ENCODE peak calls at places on chromosomes 3 and 15, in six cellular contexts. R is right lobe of liver, N is PC-3, D is heart left ventricle, C is ovary, Q is OCI-LY7. B is an unnamed sample.

GRCh38 chr3:150421799-150422548 is 13.9 kb downstream of the TSC22D2 start:
- DNase-seq in Q (no peak), N (peak; percentile 77), D (no peak), C (no peak), R (no peak), B (no peak)

GRCh38 chr3:54538346-54538745 is 389.5 kb downstream of the LRTM1 start:
- DNase-seq in R (no peak), N (no peak), C (no peak), D (no peak), Q (no peak), B (no peak)

GRCh38 chr15:79970921-79971434 is at the start of gene BCL2A1:
- DNase-seq in R (no peak), C (no peak), N (peak; percentile 88), Q (peak; percentile 51), D (no peak), B (no peak)

GRCh38 chr3:10164546-10165393 is at the start of gene IRAK2:
- DNase-seq in R (peak; percentile 89), Q (peak; percentile 68), C (peak; percentile 73), N (peak; percentile 71), D (peak; percentile 88), B (peak; percentile 78)

GRCh38 chr3:132006605-132007204 is 28.1 kb downstream of the CPNE4 start:
- DNase-seq in D (no peak), R (peak; percentile 32), C (no peak), Q (peak; percentile 37), N (peak; percentile 59), B (no peak)

GRCh38 chr3:189863031-189863430 is 231.8 kb downstream of the TP63 start:
- DNase-seq in Q (no peak), R (peak; percentile 30), N (no peak), D (peak; percentile 62), C (no peak), B (no peak)

GRCh38 chr15:88918738-88919137 is 5.6 kb upstream of the MFGE8 start:
- DNase-seq in D (no peak), N (peak; percentile 92), Q (no peak), C (peak; percentile 58), R (no peak), B (peak; percentile 94)

GRCh38 chr3:36477655-36478054 is 97.4 kb downstream of the STAC start:
- DNase-seq in C (no peak), R (no peak), N (no peak), Q (no peak), D (no peak), B (no peak)

GRCh38 chr15:79299836-79300235 is 11.1 kb upstream of the TMED3 start:
- DNase-seq in R (no peak), N (no peak), Q (no peak), C (no peak), D (no peak), B (no peak)

GRCh38 chr3:32018723-32019564 is 37.4 kb downstream of the ZNF860 start:
- DNase-seq in D (no peak), C (no peak), N (peak; percentile 78), R (no peak), Q (peak; percentile 72), B (no peak)

GRCh38 chr3:76753599-76753998 is 286.3 kb upstream of the ROBO2 start:
- DNase-seq in N (no peak), Q (no peak), D (no peak), R (no peak), C (no peak), B (no peak)

GRCh38 chr3:186988806-186989205 is 58.5 kb downstream of the ST6GAL1 start:
- DNase-seq in N (no peak), D (no peak), R (no peak), C (no peak), Q (peak; percentile 38), B (no peak)

GRCh38 chr3:151009430-151009829 is 36.9 kb upstream of the CLRN1 start:
- DNase-seq in N (no peak), D (no peak), Q (no peak), C (no peak), R (no peak), B (no peak)

GRCh38 chr3:116020495-116020894 is 397.2 kb downstream of the GAP43 start:
- DNase-seq in R (no peak), N (no peak), C (no peak), Q (no peak), D (no peak), B (no peak)

GRCh38 chr3:51748327-51748726 is 30.7 kb downstream of the IQCF6 start:
- DNase-seq in C (no peak), Q (no peak), N (no peak), R (no peak), D (no peak), B (no peak)

GRCh38 chr3:121817753-121818152 is 17.1 kb downstream of the IQCB1 start:
- DNase-seq in Q (peak; percentile 20), R (no peak), C (no peak), D (no peak), N (no peak), B (no peak)

GRCh38 chr15:70892912-70893560 is 410 bp downstream of the LRRC49 start:
- DNase-seq in C (peak; percentile 49), Q (no peak), N (peak; percentile 56), D (no peak), R (no peak), B (peak; percentile 61)

GRCh38 chr15:68732451-68732850 is 88.2 kb downstream of the ANP32A start:
- DNase-seq in Q (no peak), D (no peak), N (no peak), C (no peak), R (no peak), B (no peak)

GRCh38 chr15:46861796-46862195 is 855.5 kb upstream of the SEMA6D start:
- DNase-seq in Q (no peak), R (no peak), N (no peak), D (no peak), C (no peak), B (no peak)

GRCh38 chr3:126480864-126481263 is 5.2 kb upstream of the ZXDC start:
- DNase-seq in Q (no peak), R (peak; percentile 71), C (no peak), N (no peak), D (peak; percentile 56), B (peak; percentile 13)

GRCh38 chr3:7917443-7918151 is 584.0 kb upstream of the LMCD1 start:
- DNase-seq in N (no peak), D (no peak), Q (no peak), R (no peak), C (no peak), B (no peak)
- H3K9me3 ChIP-seq in N (peaks cover 26% of the 10 kb centered on the region), D (no peaks in the 10 kb centered on the region), Q (no peaks in the 10 kb centered on the region), R (no peaks in the 10 kb centered on the region), C (no peaks in the 10 kb centered on the region), B (no peaks in the 10 kb centered on the region)

GRCh38 chr15:85753791-85754452 is 40.8 kb downstream of the KLHL25 start:
- DNase-seq in C (peak; percentile 9), R (no peak), D (no peak), Q (no peak), N (no peak), B (peak; percentile 45)
- H3K4me1 ChIP-seq in C (peaks cover 12% of the 10 kb centered on the region), R (no peaks in the 10 kb centered on the region), D (peaks cover 59% of the 10 kb centered on the region), Q (no peaks in the 10 kb centered on the region), N (no peaks in the 10 kb centered on the region), B (peaks cover 23% of the 10 kb centered on the region)

DNA sequence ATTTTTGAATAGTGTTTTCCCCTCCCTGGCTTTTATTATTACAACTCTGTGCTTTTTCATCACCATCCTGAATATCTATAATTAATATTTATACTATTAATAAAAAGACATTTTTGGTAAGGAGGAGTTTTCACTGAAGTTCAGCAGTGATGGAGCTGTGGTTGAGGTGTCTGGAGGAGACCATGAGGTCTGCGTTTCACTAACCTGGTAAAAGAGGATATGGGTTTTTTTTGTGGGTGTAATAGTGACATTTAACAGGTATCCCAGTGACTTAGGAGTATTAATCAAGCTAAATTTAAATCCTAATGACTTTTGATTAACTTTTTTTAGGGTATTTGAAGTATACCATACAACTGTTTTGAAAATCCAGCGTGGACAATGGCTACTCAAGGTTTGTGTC is 24.4 kb downstream of the CTNNB1 start:
- DNase-seq in N (no peak), D (no peak), R (no peak), C (no peak), Q (no peak), B (no peak)
- H3K36me3 ChIP-seq in N (peaks cover 46% of the 10 kb centered on the region), D (peaks cover 40% of the 10 kb centered on the region), R (peaks cover 41% of the 10 kb centered on the region), C (no peaks in the 10 kb centered on the region), Q (peaks cover 58% of the 10 kb centered on the region), B (peaks cover 56% of the 10 kb centered on the region)

GRCh38 chr3:44771424-44772098 is 10.0 kb downstream of the KIF15 start:
- DNase-seq in D (no peak), R (no peak), C (no peak), N (no peak), Q (no peak), B (no peak)

GRCh38 chr3:44772099-44772442 is 10.5 kb downstream of the KIF15 start:
- DNase-seq in Q (peak; percentile 30), C (no peak), N (no peak), R (no peak), D (no peak), B (no peak)
- H3K9me3 ChIP-seq in Q (peaks cover 30% of the 10 kb centered on the region), C (no peaks in the 10 kb centered on the region), N (peaks cover 29% of the 10 kb centered on the region), R (no peaks in the 10 kb centered on the region), D (peaks cover 31% of the 10 kb centered on the region), B (peaks cover 14% of the 10 kb centered on the region)

DNA sequence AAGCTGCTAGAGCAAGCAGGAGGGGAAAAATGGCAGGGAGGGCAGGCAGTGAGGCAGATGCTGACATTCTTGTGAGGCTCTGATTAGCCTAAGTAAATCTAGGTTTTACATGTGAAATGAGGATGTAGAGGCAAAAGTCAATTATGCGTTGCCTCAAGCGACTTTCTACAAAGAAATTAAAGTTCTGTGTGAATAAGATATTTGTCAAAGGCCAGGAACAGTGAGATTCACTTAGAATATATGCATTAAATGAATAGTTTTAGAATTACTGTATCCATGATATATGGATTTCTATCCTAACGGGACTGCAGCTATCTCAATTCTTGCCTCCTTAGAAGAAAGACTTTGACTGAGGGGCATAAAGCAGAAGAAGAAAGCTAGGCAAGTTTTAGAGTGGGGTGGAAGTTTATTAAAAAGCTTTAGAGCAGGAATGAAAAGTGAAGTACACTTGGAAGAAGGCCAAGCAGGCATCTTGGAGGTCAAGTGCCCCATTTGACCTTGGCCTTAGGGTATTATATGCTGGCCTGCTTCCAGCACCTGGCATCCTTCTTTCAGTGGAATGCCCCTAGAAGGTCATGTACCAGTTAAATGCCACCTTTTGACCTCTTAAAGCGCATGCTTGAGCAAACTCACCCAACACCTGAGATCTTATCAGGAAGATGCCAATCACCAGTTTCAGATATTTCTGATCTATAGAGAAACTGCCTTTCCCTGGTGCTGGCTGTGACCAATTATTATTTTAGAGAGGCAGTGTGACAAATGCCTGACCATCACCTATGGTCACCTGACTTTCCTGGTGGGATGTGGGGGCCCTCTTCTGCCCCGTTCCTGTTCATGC is 38.2 kb downstream of the OSTN start:
- DNase-seq in D (no peak), C (no peak), R (no peak), N (peak; percentile 65), Q (no peak), B (no peak)
- H3K4me1 ChIP-seq in D (peaks cover 10% of the 10 kb centered on the region), C (no peaks in the 10 kb centered on the region), R (no peaks in the 10 kb centered on the region), N (peaks cover 57% of the 10 kb centered on the region), Q (peaks cover 14% of the 10 kb centered on the region), B (peaks cover 11% of the 10 kb centered on the region)

DNA sequence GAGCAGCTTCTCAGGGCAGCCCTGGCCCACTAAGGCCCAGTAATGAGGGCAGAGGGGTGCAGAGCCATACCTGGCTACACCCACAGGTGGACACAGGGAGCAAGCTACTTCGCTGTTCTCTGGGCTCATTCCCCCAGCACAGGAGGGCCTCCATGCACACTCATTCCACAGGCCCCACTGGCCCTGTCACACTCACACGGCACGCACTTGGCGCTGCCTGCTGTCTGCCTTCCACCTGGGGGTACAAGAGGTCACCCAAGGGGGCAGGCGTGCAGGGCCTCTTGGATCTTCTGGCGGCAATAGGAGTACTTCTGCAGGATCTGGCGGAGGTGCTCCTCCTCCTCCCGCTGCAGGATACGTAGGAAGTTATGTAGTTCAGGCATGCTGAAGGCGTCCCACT is 2.3 kb upstream of the TUSC2 start:
- DNase-seq in D (no peak), R (no peak), C (no peak), N (no peak), Q (no peak), B (no peak)
- H3K36me3 ChIP-seq in D (peaks cover 41% of the 10 kb centered on the region), R (peaks cover 29% of the 10 kb centered on the region), C (no peaks in the 10 kb centered on the region), N (peaks cover 26% of the 10 kb centered on the region), Q (peaks cover 65% of the 10 kb centered on the region), B (peaks cover 68% of the 10 kb centered on the region)

B was measured in RWPE2.